ENCODE peak calls at places on chromosomes 2 and 18, in seven cellular contexts. P is trophoblast cell, F is neuronal stem cell, Q is H9, R is IMR-90, S is mesenchymal stem cell, D is H1. A is an unnamed sample.

GRCh38 chr18:14947482-14948162 is 199.7 kb downstream of the ANKRD30B start:
- DNase-seq in P (no peak), F (no peak), Q (no peak), R (no peak), S (no peak), D (no peak), A (no peak)

GRCh38 chr2:133885847-133886246 is 317.6 kb upstream of the NCKAP5 start:
- DNase-seq in P (peak; percentile 76), F (no peak), Q (peak; percentile 36), R (peak; percentile 4), S (no peak), D (no peak), A (peak; percentile 48)

GRCh38 chr2:127590386-127591190 is 55.1 kb downstream of the MYO7B start:
- DNase-seq in P (peak; percentile 80), F (no peak), Q (no peak), R (no peak), S (no peak), D (no peak), A (no peak)

GRCh38 chr18:41871229-41872000 is 83.6 kb upstream of the PIK3C3 start:
- DNase-seq in P (peak; percentile 71), F (no peak), Q (no peak), R (no peak), S (no peak), D (no peak), A (no peak)

GRCh38 chr2:35220471-35220870 is 1135.1 kb upstream of the CRIM1 start:
- DNase-seq in P (peak; percentile 50), F (no peak), Q (no peak), R (no peak), S (no peak), D (no peak), A (peak; percentile 7)

GRCh38 chr18:74065366-74065765 is 82.3 kb downstream of the FBXO15 start:
- DNase-seq in P (no peak), F (no peak), Q (no peak), R (no peak), S (no peak), D (no peak), A (no peak)

GRCh38 chr2:103401621-103402020 is 639.8 kb downstream of the TMEM182 start:
- DNase-seq in P (peak; percentile 24), F (peak; percentile 14), Q (peak; percentile 95), R (no peak), S (peak; percentile 39), D (peak; percentile 56), A (peak; percentile 99)

GRCh38 chr2:38600242-38600891 is 2.4 kb downstream of the HNRNPLL start:
- DNase-seq in P (peak; percentile 48), F (no peak), Q (no peak), R (no peak), S (peak; percentile 49), D (no peak), A (peak; percentile 50)

GRCh38 chr2:229679393-229680125 is 34.8 kb downstream of the DNER start:
- DNase-seq in P (no peak), F (no peak), Q (no peak), R (no peak), S (no peak), D (no peak), A (no peak)

GRCh38 chr18:63940008-63940407 is 9.1 kb upstream of the HMSD start:
- DNase-seq in P (no peak), F (no peak), Q (no peak), R (no peak), S (no peak), D (no peak), A (no peak)

GRCh38 chr2:75892490-75892889 is 181.8 kb upstream of the GCFC2 start:
- DNase-seq in P (peak; percentile 1), F (no peak), Q (no peak), R (no peak), S (no peak), D (no peak), A (no peak)

GRCh38 chr2:231655494-231656408 is 52.6 kb upstream of the PTMA start:
- DNase-seq in P (no peak), F (no peak), Q (peak; percentile 60), R (no peak), S (no peak), D (peak; percentile 57), A (no peak)

GRCh38 chr2:207167129-207167923 is 1.6 kb upstream of the KLF7 start:
- DNase-seq in P (peak; percentile 47), F (no peak), Q (no peak), R (peak; percentile 72), S (peak; percentile 77), D (no peak), A (no peak)

GRCh38 chr18:34624551-34624950 is 85.5 kb upstream of the DTNA start:
- DNase-seq in P (no peak), F (no peak), Q (no peak), R (peak; percentile 4), S (peak; percentile 37), D (no peak), A (peak; percentile 90)

GRCh38 chr2:65576278-65576677 is 143.9 kb upstream of the SPRED2 start:
- DNase-seq in P (no peak), F (no peak), Q (no peak), R (no peak), S (no peak), D (no peak), A (no peak)

GRCh38 chr2:38498039-38498438 is 104.7 kb downstream of the HNRNPLL start:
- DNase-seq in P (no peak), F (no peak), Q (no peak), R (no peak), S (no peak), D (no peak), A (peak; percentile 69)

GRCh38 chr2:200373973-200374416 is 67.5 kb downstream of the SPATS2L start:
- DNase-seq in P (peak; percentile 71), F (no peak), Q (no peak), R (no peak), S (no peak), D (no peak), A (no peak)

GRCh38 chr2:10396464-10396863 is 51.7 kb downstream of the ODC1 start:
- DNase-seq in P (no peak), F (no peak), Q (no peak), R (no peak), S (no peak), D (no peak), A (no peak)

GRCh38 chr2:10395893-10396292 is 52.2 kb downstream of the ODC1 start:
- DNase-seq in P (peak; percentile 67), F (no peak), Q (no peak), R (no peak), S (no peak), D (no peak), A (no peak)

GRCh38 chr2:10398496-10398895 is 49.6 kb downstream of the ODC1 start:
- DNase-seq in P (no peak), F (no peak), Q (no peak), R (no peak), S (no peak), D (no peak), A (no peak)

GRCh38 chr2:10397878-10398277 is 50.2 kb downstream of the ODC1 start:
- DNase-seq in P (peak; percentile 36), F (no peak), Q (no peak), R (no peak), S (no peak), D (no peak), A (no peak)

GRCh38 chr2:10397297-10397875 is 50.7 kb downstream of the ODC1 start:
- DNase-seq in P (no peak), F (no peak), Q (no peak), R (no peak), S (no peak), D (no peak), A (no peak)
- H3K4ac ChIP-seq in P (no peak overlapping the region), F (no peak overlapping the region), Q (no peak overlapping the region), R (no peak overlapping the region), S (no peak overlapping the region), D (no peak overlapping the region), A (no peak overlapping the region)

GRCh38 chr2:156615836-156616322 is 179.7 kb downstream of the GPD2 start:
- DNase-seq in P (no peak), F (no peak), Q (no peak), R (no peak), S (no peak), D (no peak), A (no peak)
- H2BK120ac ChIP-seq in P (no peak overlapping the region), F (no peak overlapping the region), Q (no peak overlapping the region), R (no peak overlapping the region), S (no peak overlapping the region), D (no peak overlapping the region), A (no peak overlapping the region)

GRCh38 chr2:148861367-148861766 is 13.7 kb upstream of the KIF5C start:
- DNase-seq in P (no peak), F (no peak), Q (no peak), R (no peak), S (no peak), D (no peak), A (no peak)
- H2BK5ac ChIP-seq in P (no peak overlapping the region), F (no peak overlapping the region), Q (no peak overlapping the region), R (no peak overlapping the region), S (no peak overlapping the region), D (no peak overlapping the region), A (no peak overlapping the region)

GRCh38 chr2:16813593-16813992 is 148.0 kb upstream of the CYRIA start:
- DNase-seq in P (no peak), F (no peak), Q (no peak), R (no peak), S (no peak), D (no peak), A (no peak)

GRCh38 chr2:16821696-16822095 is 156.1 kb upstream of the CYRIA start:
- DNase-seq in P (peak; percentile 19), F (no peak), Q (no peak), R (no peak), S (no peak), D (no peak), A (no peak)

GRCh38 chr2:16816522-16816921 is 150.9 kb upstream of the CYRIA start:
- DNase-seq in P (no peak), F (no peak), Q (no peak), R (no peak), S (no peak), D (no peak), A (no peak)

GRCh38 chr2:16817305-16818202 is 151.9 kb upstream of the CYRIA start:
- DNase-seq in P (no peak), F (no peak), Q (no peak), R (no peak), S (no peak), D (no peak), A (no peak)

GRCh38 chr2:16818203-16818556 is 152.5 kb upstream of the CYRIA start:
- DNase-seq in P (no peak), F (no peak), Q (no peak), R (no peak), S (no peak), D (no peak), A (no peak)
- H3K4ac ChIP-seq in P (no peak overlapping the region), F (no peak overlapping the region), Q (no peak overlapping the region), R (no peak overlapping the region), S (no peak overlapping the region), D (no peak overlapping the region), A (no peak overlapping the region)

GRCh38 chr2:77418537-77418936 is 103.6 kb downstream of the LRRTM4 start:
- DNase-seq in P (no peak), F (no peak), Q (no peak), R (no peak), S (no peak), D (no peak), A (no peak)
- H2BK120ac ChIP-seq in P (no peak overlapping the region), F (no peak overlapping the region), Q (no peak overlapping the region), R (no peak overlapping the region), S (no peak overlapping the region), D (no peak overlapping the region), A (no peak overlapping the region)

DNA sequence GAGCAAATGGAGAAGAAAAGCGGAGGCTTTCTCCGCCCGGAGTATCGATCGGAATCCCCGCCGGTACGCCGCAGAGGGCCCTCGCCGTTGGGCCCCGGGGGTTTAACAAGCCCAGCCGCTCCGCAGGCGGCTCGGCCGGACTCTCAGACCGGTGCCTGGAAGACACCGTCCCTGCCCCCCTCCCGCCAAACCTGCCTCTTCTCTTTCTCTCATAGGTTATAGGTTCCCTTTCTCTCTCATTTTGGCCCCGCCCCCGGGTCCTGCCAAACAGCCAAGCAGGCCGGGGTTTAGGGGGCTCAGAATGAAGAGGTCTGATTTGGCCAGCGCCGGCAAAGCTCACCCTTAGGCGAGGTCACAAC is 4.4 kb downstream of the ONECUT2 start:
- DNase-seq in P (no peak), F (peak; percentile 39), Q (peak; percentile 80), R (no peak), S (no peak), D (peak; percentile 87), A (peak; percentile 71)
- H2BK5ac ChIP-seq in P (no peak overlapping the region), F (peak overlapping the region; percentile 2), Q (no peak overlapping the region), R (no peak overlapping the region), S (no peak overlapping the region), D (no peak overlapping the region), A (no peak overlapping the region)